ENCODE peak calls at places on chromosomes 4 and X, in six cellular contexts. S is tibial artery, J is Caco-2, E is A549, N is OCI-LY7, X is endothelial cell. U is an unnamed sample.

GRCh38 chr4:126592088-126592487 is 1040.7 kb upstream of the INTU start:
- DNase-seq in J (no peak), E (no peak), S (no peak), X (no peak), N (no peak), U (no peak)

GRCh38 chr4:2712261-2712842 is 43.8 kb downstream of the TNIP2 start:
- DNase-seq in E (no peak), S (peak), X (peak), J (no peak), N (peak), U (no peak)

GRCh38 chr4:37837446-37837845 is 11.0 kb downstream of the PGM2 start:
- DNase-seq in S (no peak), X (no peak), N (peak), J (no peak), E (no peak), U (no peak)

GRCh38 chr4:38128478-38129451 is 168.6 kb downstream of the PTTG2 start:
- DNase-seq in E (no peak), J (no peak), N (no peak), S (no peak), X (no peak), U (peak)

GRCh38 chr4:76430519-76431388 is 4.3 kb upstream of the SHROOM3 start:
- DNase-seq in E (peak), J (no peak), N (peak), X (no peak), S (no peak), U (peak)

GRCh38 chr4:3848323-3848722 is 82.1 kb downstream of the ADRA2C start:
- DNase-seq in S (no peak), X (no peak), N (no peak), J (no peak), E (no peak), U (no peak)

GRCh38 chrX:111244238-111244750 is 26.0 kb downstream of the CAPN6 start:
- DNase-seq in J (no peak), N (peak), S (no peak), X (no peak), E (peak), U (peak)

GRCh38 chr4:38049545-38050170 is 89.5 kb downstream of the PTTG2 start:
- DNase-seq in E (no peak), X (no peak), N (no peak), J (no peak), S (no peak), U (no peak)

GRCh38 chr4:123484291-123484926 is 87.8 kb downstream of the SPRY1 start:
- DNase-seq in X (no peak), J (no peak), N (no peak), E (no peak), S (no peak), U (no peak)

GRCh38 chrX:44903842-44904530 is 31.0 kb downstream of the KDM6A start:
- DNase-seq in S (no peak), X (no peak), J (no peak), E (no peak), N (peak), U (no peak)

DNA sequence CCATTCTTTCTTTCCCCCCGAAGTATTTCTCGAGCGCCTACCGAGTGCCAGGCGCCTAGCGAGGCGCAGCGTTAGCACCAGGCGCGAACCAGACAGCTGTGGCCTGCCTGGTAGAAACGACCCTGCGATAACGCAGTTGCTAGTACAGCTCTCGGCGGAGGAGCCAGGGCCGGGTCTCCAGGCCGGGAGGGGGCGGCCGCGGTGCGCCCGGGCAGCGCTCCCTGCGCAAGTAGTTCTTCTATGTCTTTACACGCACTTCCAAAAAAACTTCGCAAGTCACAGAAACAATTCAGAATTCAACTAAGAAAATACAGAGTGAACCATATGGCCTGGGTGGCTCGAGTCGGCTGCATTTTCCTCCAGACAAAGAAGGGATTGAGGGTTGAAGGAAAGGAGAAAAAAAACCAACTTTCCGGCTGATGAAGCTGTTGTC is 7.0 kb upstream of the NEUROG2 start:
- DNase-seq in S (no peak), X (peak), N (peak), E (no peak), J (no peak), U (peak)
- TF ChIP-seq CTCF in S (no peak), X (no peak), N (peak), E (no peak), J (no peak), U (peak)

DNA sequence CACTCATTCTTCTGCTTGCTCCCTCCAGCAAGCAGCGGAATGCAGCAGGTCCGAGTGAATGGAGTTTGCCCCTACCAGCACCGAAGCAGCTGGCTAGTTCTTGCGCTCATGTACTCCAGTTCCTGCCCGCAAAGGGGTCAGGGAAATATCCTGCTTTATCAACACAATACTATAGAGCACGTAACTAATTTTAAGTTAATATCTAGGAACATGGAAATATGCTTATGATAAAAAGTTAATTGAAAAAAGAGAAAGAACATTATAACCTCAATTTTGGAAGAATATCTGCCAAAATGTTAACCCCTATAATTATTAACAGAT is 195.6 kb downstream of the SNCA start:
- DNase-seq in S (no peak), J (no peak), X (no peak), N (no peak), E (no peak), U (no peak)
- TF ChIP-seq CTCF in S (no peak), J (no peak), X (peak), N (peak), E (no peak), U (no peak)

GRCh38 chrX:72021975-72022374 is 109.7 kb downstream of the RTL5 start:
- DNase-seq in J (no peak), N (peak), E (no peak), X (peak), S (no peak), U (peak)
- TF ChIP-seq CTCF in J (peak), N (peak), E (peak), X (peak), S (no peak), U (peak)

GRCh38 chr4:178296669-178297068 is 854.4 kb upstream of the AGA start:
- DNase-seq in E (no peak), J (no peak), S (no peak), X (no peak), N (no peak), U (no peak)
- TF ChIP-seq CTCF in E (no peak), J (peak), S (no peak), X (no peak), N (no peak), U (no peak)

GRCh38 chrX:24561121-24561520 is 86.0 kb downstream of the PCYT1B start:
- DNase-seq in E (peak), S (no peak), N (peak), X (no peak), J (no peak), U (peak)
- TF ChIP-seq CTCF in E (peak), S (peak), N (peak), X (no peak), J (no peak), U (no peak)

DNA sequence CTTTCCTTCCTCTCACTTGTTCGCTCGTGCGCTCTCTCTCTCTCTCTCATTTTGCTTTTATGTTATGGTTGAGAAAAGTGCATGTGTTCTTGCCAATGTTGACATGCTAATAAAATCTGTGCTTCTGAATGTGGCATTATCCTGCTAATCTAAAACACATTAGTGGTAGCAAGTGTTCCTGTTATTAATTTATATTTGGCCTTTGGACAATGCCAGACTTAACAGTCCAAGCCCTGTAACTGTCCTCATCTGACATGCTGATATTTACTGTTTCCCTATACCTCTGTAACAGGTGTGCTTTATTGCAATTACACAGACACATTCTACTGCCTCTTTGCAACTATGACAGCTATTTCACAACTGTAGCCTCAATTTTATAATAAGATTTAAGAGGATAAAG is 2.7 kb downstream of the PPARGC1A start:
- DNase-seq in E (no peak), X (no peak), N (no peak), J (no peak), S (no peak), U (no peak)
- TF ChIP-seq CTCF in E (no peak), X (no peak), N (no peak), J (no peak), S (no peak), U (no peak)

GRCh38 chrX:67347145-67347544 is 196.7 kb upstream of the AR start:
- DNase-seq in S (no peak), X (no peak), J (no peak), N (no peak), E (no peak), U (no peak)
- TF ChIP-seq CTCF in S (no peak), X (no peak), J (no peak), N (no peak), E (no peak), U (no peak)